ENCODE peak calls at places on chromosome 9, in five cellular contexts. One of them, this sample, is unnamed.

GRCh38 chr9:83538172-83538889 is at the start of gene FRMD3:
- DNase-seq in AG08396: peak
- DNase-seq in frontal cortex: peak
- DNase-seq in Peyer's patch: no peak
- DNase-seq in body of pancreas: peak
- DNase-seq in this sample: peak

GRCh38 chr9:37966443-37967271 is 62.7 kb upstream of the SLC25A51 start:
- DNase-seq in AG08396: no peak
- DNase-seq in Peyer's patch: no peak
- DNase-seq in frontal cortex: no peak
- DNase-seq in body of pancreas: peak
- DNase-seq in this sample: no peak

GRCh38 chr9:5025416-5025815 is 40.3 kb downstream of the JAK2 start:
- DNase-seq in Peyer's patch: no peak
- DNase-seq in AG08396: no peak
- DNase-seq in frontal cortex: no peak
- DNase-seq in body of pancreas: no peak
- DNase-seq in this sample: no peak

GRCh38 chr9:134707031-134707680 is 65.6 kb downstream of the COL5A1 start:
- DNase-seq in Peyer's patch: peak
- DNase-seq in body of pancreas: peak
- DNase-seq in AG08396: peak
- DNase-seq in frontal cortex: peak
- DNase-seq in this sample: no peak

GRCh38 chr9:76109953-76110352 is 219.5 kb downstream of the PCSK5 start:
- DNase-seq in frontal cortex: no peak
- DNase-seq in AG08396: peak
- DNase-seq in Peyer's patch: no peak
- DNase-seq in body of pancreas: no peak
- DNase-seq in this sample: no peak

GRCh38 chr9:116190997-116191396 is 37.4 kb downstream of the PAPPA start:
- DNase-seq in AG08396: peak
- DNase-seq in frontal cortex: no peak
- DNase-seq in body of pancreas: no peak
- DNase-seq in Peyer's patch: no peak
- DNase-seq in this sample: no peak

GRCh38 chr9:133304158-133304470 is 29.1 kb upstream of the ABO start:
- DNase-seq in Peyer's patch: no peak
- DNase-seq in AG08396: no peak
- DNase-seq in frontal cortex: no peak
- DNase-seq in body of pancreas: no peak
- DNase-seq in this sample: no peak

GRCh38 chr9:28155067-28155466 is 581.8 kb upstream of the C9orf72 start:
- DNase-seq in body of pancreas: peak
- DNase-seq in frontal cortex: no peak
- DNase-seq in AG08396: no peak
- DNase-seq in Peyer's patch: no peak
- DNase-seq in this sample: no peak

GRCh38 chr9:9585920-9586319 is 1026.9 kb downstream of the PTPRD start:
- DNase-seq in body of pancreas: no peak
- DNase-seq in Peyer's patch: no peak
- DNase-seq in AG08396: no peak
- DNase-seq in frontal cortex: no peak
- DNase-seq in this sample: no peak

GRCh38 chr9:121286973-121287721 is 19.2 kb downstream of the GSN start:
- DNase-seq in AG08396: peak
- DNase-seq in body of pancreas: peak
- DNase-seq in Peyer's patch: no peak
- DNase-seq in frontal cortex: peak
- DNase-seq in this sample: no peak

GRCh38 chr9:128218518-128219389 is 15.6 kb downstream of the DNM1 start:
- DNase-seq in body of pancreas: peak
- DNase-seq in Peyer's patch: peak
- DNase-seq in frontal cortex: peak
- DNase-seq in AG08396: peak
- DNase-seq in this sample: peak

GRCh38 chr9:127534250-127534649 is 77.8 kb upstream of the STXBP1 start:
- DNase-seq in body of pancreas: no peak
- DNase-seq in frontal cortex: no peak
- DNase-seq in Peyer's patch: no peak
- DNase-seq in AG08396: no peak
- DNase-seq in this sample: no peak

GRCh38 chr9:132018957-132019405 is 60.7 kb downstream of the MED27 start:
- DNase-seq in frontal cortex: peak
- DNase-seq in body of pancreas: peak
- DNase-seq in Peyer's patch: no peak
- DNase-seq in AG08396: no peak
- DNase-seq in this sample: peak

GRCh38 chr9:123026425-123026824 is 7.0 kb upstream of the GPR21 start:
- DNase-seq in Peyer's patch: no peak
- DNase-seq in body of pancreas: no peak
- DNase-seq in frontal cortex: no peak
- DNase-seq in AG08396: no peak
- DNase-seq in this sample: peak

GRCh38 chr9:89544280-89544664 is 46.4 kb upstream of the SEMA4D start:
- DNase-seq in frontal cortex: no peak
- DNase-seq in AG08396: no peak
- DNase-seq in body of pancreas: no peak
- DNase-seq in Peyer's patch: no peak
- DNase-seq in this sample: no peak

GRCh38 chr9:32264171-32264862 is 120.1 kb upstream of the ACO1 start:
- DNase-seq in body of pancreas: no peak
- DNase-seq in frontal cortex: no peak
- DNase-seq in Peyer's patch: no peak
- DNase-seq in AG08396: no peak
- DNase-seq in this sample: no peak

GRCh38 chr9:88535932-88536324 is 950 bp downstream of the NXNL2 start:
- DNase-seq in Peyer's patch: no peak
- DNase-seq in AG08396: no peak
- DNase-seq in frontal cortex: no peak
- DNase-seq in body of pancreas: peak
- DNase-seq in this sample: no peak

GRCh38 chr9:117335797-117336435 is 78.9 kb downstream of the ASTN2 start:
- DNase-seq in Peyer's patch: no peak
- DNase-seq in frontal cortex: no peak
- DNase-seq in body of pancreas: no peak
- DNase-seq in AG08396: no peak
- DNase-seq in this sample: no peak

GRCh38 chr9:70133253-70134208 is 89.9 kb downstream of the MAMDC2 start:
- DNase-seq in body of pancreas: no peak
- DNase-seq in AG08396: no peak
- DNase-seq in frontal cortex: no peak
- DNase-seq in Peyer's patch: no peak
- DNase-seq in this sample: no peak

GRCh38 chr9:120767451-120767850 is 25.8 kb downstream of the FBXW2 start:
- DNase-seq in frontal cortex: no peak
- DNase-seq in Peyer's patch: no peak
- DNase-seq in body of pancreas: no peak
- DNase-seq in AG08396: no peak
- DNase-seq in this sample: peak

GRCh38 chr9:8558176-8558575 is 758.6 kb upstream of the DMAC1 start:
- DNase-seq in frontal cortex: no peak
- DNase-seq in body of pancreas: no peak
- DNase-seq in Peyer's patch: no peak
- DNase-seq in AG08396: no peak
- DNase-seq in this sample: no peak

GRCh38 chr9:15935661-15936315 is 382.9 kb downstream of the CCDC171 start:
- DNase-seq in Peyer's patch: no peak
- DNase-seq in body of pancreas: no peak
- DNase-seq in frontal cortex: no peak
- DNase-seq in AG08396: no peak
- DNase-seq in this sample: no peak

GRCh38 chr9:115202181-115202580 is 84.2 kb upstream of the TNC start:
- DNase-seq in AG08396: no peak
- DNase-seq in body of pancreas: no peak
- DNase-seq in frontal cortex: no peak
- DNase-seq in Peyer's patch: no peak
- DNase-seq in this sample: no peak

GRCh38 chr9:111037744-111038335 is 430 bp downstream of the LPAR1 start:
- DNase-seq in AG08396: peak
- DNase-seq in frontal cortex: peak
- DNase-seq in Peyer's patch: no peak
- DNase-seq in body of pancreas: peak
- DNase-seq in this sample: no peak

GRCh38 chr9:84296146-84296843 is 44.3 kb downstream of the SLC28A3 start:
- DNase-seq in Peyer's patch: peak
- DNase-seq in frontal cortex: no peak
- DNase-seq in AG08396: peak
- DNase-seq in body of pancreas: no peak
- DNase-seq in this sample: no peak

GRCh38 chr9:83622814-83623633 is at the start of gene IDNK:
- DNase-seq in frontal cortex: peak
- DNase-seq in AG08396: peak
- DNase-seq in body of pancreas: peak
- DNase-seq in Peyer's patch: peak
- DNase-seq in this sample: no peak

GRCh38 chr9:126915846-126916543 is 1.4 kb downstream of the RALGPS1 start:
- DNase-seq in AG08396: no peak
- DNase-seq in body of pancreas: no peak
- DNase-seq in frontal cortex: no peak
- DNase-seq in Peyer's patch: no peak
- DNase-seq in this sample: no peak

GRCh38 chr9:91162784-91163440 is 198.8 kb downstream of the AUH start:
- DNase-seq in AG08396: no peak
- DNase-seq in body of pancreas: no peak
- DNase-seq in Peyer's patch: peak
- DNase-seq in frontal cortex: no peak
- DNase-seq in this sample: no peak

GRCh38 chr9:124357591-124358361 is 57.5 kb downstream of the PSMB7 start:
- DNase-seq in body of pancreas: no peak
- DNase-seq in AG08396: no peak
- DNase-seq in frontal cortex: no peak
- DNase-seq in Peyer's patch: no peak
- DNase-seq in this sample: no peak

GRCh38 chr9:112764837-112765236 is 14.3 kb downstream of the SNX30 start:
- DNase-seq in Peyer's patch: no peak
- DNase-seq in frontal cortex: no peak
- DNase-seq in body of pancreas: peak
- DNase-seq in AG08396: no peak
- DNase-seq in this sample: no peak

GRCh38 chr9:125986966-125987365 is 239.8 kb downstream of the PBX3 start:
- DNase-seq in Peyer's patch: no peak
- DNase-seq in body of pancreas: no peak
- DNase-seq in frontal cortex: no peak
- DNase-seq in AG08396: no peak
- DNase-seq in this sample: no peak

GRCh38 chr9:133710661-133711427 is 27.3 kb downstream of the SARDH start:
- DNase-seq in frontal cortex: no peak
- DNase-seq in Peyer's patch: no peak
- DNase-seq in AG08396: no peak
- DNase-seq in body of pancreas: peak
- DNase-seq in this sample: no peak

GRCh38 chr9:81879501-81879916 is 48.7 kb upstream of the SPATA31D4 start:
- DNase-seq in body of pancreas: no peak
- DNase-seq in AG08396: no peak
- DNase-seq in frontal cortex: no peak
- DNase-seq in Peyer's patch: no peak
- DNase-seq in this sample: peak

GRCh38 chr9:89745601-89746376 is 141.0 kb downstream of the GADD45G start:
- DNase-seq in body of pancreas: no peak
- DNase-seq in AG08396: no peak
- DNase-seq in frontal cortex: no peak
- DNase-seq in Peyer's patch: no peak
- DNase-seq in this sample: no peak

GRCh38 chr9:91117959-91118651 is 243.6 kb downstream of the AUH start:
- DNase-seq in body of pancreas: peak
- DNase-seq in AG08396: peak
- DNase-seq in frontal cortex: peak
- DNase-seq in Peyer's patch: peak
- DNase-seq in this sample: no peak